ENCODE peak calls at places on chromosome 15, in eight cellular contexts. X is neural crest cell; S is fibroblast of mammary gland; Y is Ammon's horn; Q is stimulated activated CD4-positive, alpha-beta T cell treated with anti-CD3 and anti-CD28 coated beads, Interleukin-4, amount 100 ng/mL, for 1 hour; B is NCI-H2171 treated with DMSO at 0.1 percent for 48 hours; E is ascending aorta; K is stimulated activated naive B cell treated with anti-CD40 and anti-IgM and Interleukin-4, amounts not matched to agents 10 μg/mL and 1 μg/mL and 100 μg/mL, for 72 hours. F is an unnamed sample.

GRCh38 chr15:56837281-56837680 is 81.2 kb upstream of the TCF12 start:
- DNase-seq in Q (no peak), K (no peak), E (no peak), B (no peak), S (peak), X (no peak), Y (no peak), F (no peak)

GRCh38 chr15:59457103-59457502 is 19.1 kb downstream of the FAM81A start:
- DNase-seq in K (no peak), E (no peak), Q (no peak), Y (no peak), X (no peak), B (no peak), S (no peak), F (no peak)

GRCh38 chr15:66072616-66073361 is 180.8 kb downstream of the MEGF11 start:
- DNase-seq in E (no peak), Y (no peak), K (no peak), B (no peak), S (no peak), X (no peak), Q (no peak), F (no peak)

GRCh38 chr15:35066094-35066493 is 19.0 kb downstream of the NANOGP8 start:
- DNase-seq in Q (no peak), Y (no peak), X (no peak), K (no peak), E (no peak), S (no peak), B (no peak), F (no peak)

GRCh38 chr15:51380999-51381806 is 39.7 kb downstream of the GLDN start:
- DNase-seq in Q (no peak), B (peak), E (no peak), K (peak), Y (peak), X (peak), S (peak), F (no peak)

GRCh38 chr15:40048155-40048792 is 9.3 kb upstream of the SRP14 start:
- DNase-seq in X (no peak), K (no peak), E (no peak), Q (peak), B (no peak), Y (no peak), S (no peak), F (no peak)

GRCh38 chr15:52295421-52295991 is at the start of gene MYO5C:
- DNase-seq in E (no peak), Y (no peak), S (no peak), K (peak), Q (peak), X (peak), B (peak), F (no peak)

GRCh38 chr15:75235760-75236729 is 22.1 kb upstream of the GOLGA6C start:
- DNase-seq in Y (no peak), Q (no peak), E (no peak), K (no peak), B (no peak), X (no peak), S (no peak), F (no peak)

GRCh38 chr15:72866086-72866646 is 82.6 kb upstream of the ADPGK start:
- DNase-seq in E (no peak), B (no peak), X (no peak), Q (no peak), S (no peak), K (no peak), Y (no peak), F (no peak)

GRCh38 chr15:100328796-100329195 is 13.0 kb downstream of the ADAMTS17 start:
- DNase-seq in Q (no peak), Y (no peak), S (no peak), X (no peak), E (no peak), B (no peak), K (no peak), F (no peak)

GRCh38 chr15:58528197-58528870 is 96.5 kb downstream of the LIPC start:
- DNase-seq in S (peak), Y (no peak), K (no peak), E (no peak), X (no peak), Q (no peak), B (peak), F (no peak)

GRCh38 chr15:89072277-89072869 is 15.9 kb upstream of the ABHD2 start:
- DNase-seq in X (no peak), B (no peak), Q (no peak), Y (no peak), K (no peak), E (no peak), S (no peak), F (no peak)

GRCh38 chr15:90845201-90845949 is 23.0 kb upstream of the FURIN start:
- DNase-seq in K (peak), E (no peak), S (peak), Y (no peak), X (no peak), Q (no peak), B (peak), F (no peak)

GRCh38 chr15:83287541-83288027 is 3.1 kb upstream of the BNC1 start:
- DNase-seq in Q (no peak), E (no peak), Y (no peak), S (peak), K (no peak), B (no peak), X (no peak), F (no peak)

GRCh38 chr15:81161851-81162250 is 27.8 kb downstream of the CFAP161 start:
- DNase-seq in E (no peak), Y (no peak), X (no peak), B (no peak), Q (no peak), K (no peak), S (no peak), F (no peak)

GRCh38 chr15:83626171-83626802 is 27.6 kb upstream of the ADAMTSL3 start:
- DNase-seq in Q (no peak), S (peak), Y (no peak), X (no peak), K (peak), E (no peak), B (no peak), F (no peak)

GRCh38 chr15:42723068-42723467 is 13.9 kb downstream of the CDAN1 start:
- DNase-seq in K (no peak), Q (no peak), Y (no peak), S (peak), B (no peak), E (no peak), X (no peak), F (no peak)

GRCh38 chr15:67240235-67241131 is 14.0 kb downstream of the AAGAB start:
- DNase-seq in Y (peak), X (no peak), K (no peak), B (peak), E (no peak), S (no peak), Q (no peak), F (peak)

GRCh38 chr15:81768773-81769172 is 277.0 kb downstream of the MEX3B start:
- DNase-seq in E (no peak), K (no peak), Q (no peak), S (no peak), B (no peak), X (no peak), Y (no peak), F (no peak)

GRCh38 chr15:62928242-62928995 is 114.1 kb upstream of the TPM1 start:
- DNase-seq in B (no peak), S (peak), K (no peak), E (no peak), Y (peak), Q (no peak), X (no peak), F (no peak)

F was measured in effector memory CD8-positive, alpha-beta T cell.